ENCODE peak calls at places on chromosomes 7 and 10, in eight cellular contexts. One of them, this sample, is unnamed.

GRCh38 chr10:60446070-60446833 is 56.6 kb upstream of the ANK3 start:
- DNase-seq in heart left ventricle: no peak
- DNase-seq in CD8-positive, alpha-beta T cell: no peak
- DNase-seq in fibroblast of villous mesenchyme: no peak
- DNase-seq in fibroblast of mammary gland: no peak
- DNase-seq in WTC11: no peak
- DNase-seq in lower leg skin: no peak
- DNase-seq in IMR-90: no peak
- DNase-seq in this sample: no peak

GRCh38 chr7:128017880-128018845 is 13.1 kb downstream of the LRRC4 start:
- DNase-seq in fibroblast of mammary gland: no peak
- DNase-seq in CD8-positive, alpha-beta T cell: no peak
- DNase-seq in WTC11: no peak
- DNase-seq in IMR-90: peak
- DNase-seq in fibroblast of villous mesenchyme: no peak
- DNase-seq in heart left ventricle: no peak
- DNase-seq in lower leg skin: no peak
- DNase-seq in this sample: peak

GRCh38 chr7:7564323-7564780 is 2.3 kb upstream of the MIOS start:
- DNase-seq in lower leg skin: no peak
- DNase-seq in heart left ventricle: no peak
- DNase-seq in IMR-90: peak
- DNase-seq in CD8-positive, alpha-beta T cell: no peak
- DNase-seq in fibroblast of mammary gland: peak
- DNase-seq in fibroblast of villous mesenchyme: peak
- DNase-seq in WTC11: no peak
- DNase-seq in this sample: peak

GRCh38 chr7:50739744-50740455 is 42.8 kb downstream of the GRB10 start:
- DNase-seq in IMR-90: no peak
- DNase-seq in CD8-positive, alpha-beta T cell: peak
- DNase-seq in fibroblast of mammary gland: no peak
- DNase-seq in lower leg skin: no peak
- DNase-seq in WTC11: no peak
- DNase-seq in heart left ventricle: no peak
- DNase-seq in fibroblast of villous mesenchyme: no peak
- DNase-seq in this sample: no peak

GRCh38 chr7:108492742-108493141 is 33.2 kb downstream of the PNPLA8 start:
- DNase-seq in heart left ventricle: no peak
- DNase-seq in fibroblast of mammary gland: no peak
- DNase-seq in IMR-90: no peak
- DNase-seq in CD8-positive, alpha-beta T cell: no peak
- DNase-seq in WTC11: no peak
- DNase-seq in fibroblast of villous mesenchyme: no peak
- DNase-seq in lower leg skin: no peak
- DNase-seq in this sample: no peak

GRCh38 chr7:90404777-90405176 is 1.5 kb downstream of the CLDN12 start:
- DNase-seq in CD8-positive, alpha-beta T cell: no peak
- DNase-seq in IMR-90: peak
- DNase-seq in fibroblast of mammary gland: peak
- DNase-seq in heart left ventricle: no peak
- DNase-seq in lower leg skin: no peak
- DNase-seq in WTC11: no peak
- DNase-seq in fibroblast of villous mesenchyme: no peak
- DNase-seq in this sample: no peak

GRCh38 chr10:100419911-100420449 is 42.8 kb upstream of the WNT8B start:
- DNase-seq in lower leg skin: no peak
- DNase-seq in WTC11: no peak
- DNase-seq in IMR-90: no peak
- DNase-seq in fibroblast of mammary gland: no peak
- DNase-seq in heart left ventricle: no peak
- DNase-seq in CD8-positive, alpha-beta T cell: no peak
- DNase-seq in fibroblast of villous mesenchyme: no peak
- DNase-seq in this sample: no peak

GRCh38 chr10:91521444-91521843 is 111.3 kb downstream of the HECTD2 start:
- DNase-seq in CD8-positive, alpha-beta T cell: no peak
- DNase-seq in fibroblast of villous mesenchyme: peak
- DNase-seq in fibroblast of mammary gland: peak
- DNase-seq in WTC11: no peak
- DNase-seq in lower leg skin: no peak
- DNase-seq in heart left ventricle: no peak
- DNase-seq in IMR-90: peak
- DNase-seq in this sample: peak

GRCh38 chr7:112505495-112505894 is 24.7 kb downstream of the LSMEM1 start:
- DNase-seq in heart left ventricle: no peak
- DNase-seq in WTC11: no peak
- DNase-seq in fibroblast of mammary gland: no peak
- DNase-seq in lower leg skin: no peak
- DNase-seq in CD8-positive, alpha-beta T cell: no peak
- DNase-seq in fibroblast of villous mesenchyme: no peak
- DNase-seq in IMR-90: peak
- DNase-seq in this sample: no peak

GRCh38 chr10:60426425-60426824 is 36.8 kb upstream of the ANK3 start:
- DNase-seq in CD8-positive, alpha-beta T cell: no peak
- DNase-seq in lower leg skin: no peak
- DNase-seq in fibroblast of villous mesenchyme: peak
- DNase-seq in fibroblast of mammary gland: peak
- DNase-seq in WTC11: no peak
- DNase-seq in IMR-90: peak
- DNase-seq in heart left ventricle: no peak
- DNase-seq in this sample: peak

GRCh38 chr7:43586251-43586900 is 3.5 kb downstream of the STK17A start:
- DNase-seq in IMR-90: peak
- DNase-seq in heart left ventricle: no peak
- DNase-seq in lower leg skin: no peak
- DNase-seq in WTC11: no peak
- DNase-seq in fibroblast of villous mesenchyme: no peak
- DNase-seq in fibroblast of mammary gland: no peak
- DNase-seq in CD8-positive, alpha-beta T cell: no peak
- DNase-seq in this sample: peak

GRCh38 chr7:27194641-27195379 is 5.1 kb downstream of the HOXA13 start:
- DNase-seq in fibroblast of villous mesenchyme: peak
- DNase-seq in lower leg skin: peak
- DNase-seq in WTC11: no peak
- DNase-seq in fibroblast of mammary gland: no peak
- DNase-seq in heart left ventricle: no peak
- DNase-seq in IMR-90: no peak
- DNase-seq in CD8-positive, alpha-beta T cell: peak
- DNase-seq in this sample: no peak

GRCh38 chr7:158933468-158934139 is 77.2 kb downstream of the DYNC2I1 start:
- DNase-seq in IMR-90: no peak
- DNase-seq in fibroblast of villous mesenchyme: no peak
- DNase-seq in lower leg skin: no peak
- DNase-seq in fibroblast of mammary gland: no peak
- DNase-seq in CD8-positive, alpha-beta T cell: no peak
- DNase-seq in WTC11: no peak
- DNase-seq in heart left ventricle: no peak
- DNase-seq in this sample: peak

GRCh38 chr7:105096306-105096705 is 82.3 kb downstream of the KMT2E start:
- DNase-seq in fibroblast of mammary gland: no peak
- DNase-seq in CD8-positive, alpha-beta T cell: no peak
- DNase-seq in heart left ventricle: no peak
- DNase-seq in WTC11: no peak
- DNase-seq in fibroblast of villous mesenchyme: no peak
- DNase-seq in IMR-90: no peak
- DNase-seq in lower leg skin: no peak
- DNase-seq in this sample: no peak

GRCh38 chr10:94850766-94851165 is 87.7 kb upstream of the CYP2C9 start:
- DNase-seq in IMR-90: no peak
- DNase-seq in lower leg skin: no peak
- DNase-seq in CD8-positive, alpha-beta T cell: no peak
- DNase-seq in fibroblast of villous mesenchyme: no peak
- DNase-seq in heart left ventricle: no peak
- DNase-seq in WTC11: no peak
- DNase-seq in fibroblast of mammary gland: no peak
- DNase-seq in this sample: no peak

GRCh38 chr10:23034790-23035189 is 60.6 kb upstream of the MSRB2 start:
- DNase-seq in IMR-90: no peak
- DNase-seq in fibroblast of mammary gland: no peak
- DNase-seq in heart left ventricle: no peak
- DNase-seq in CD8-positive, alpha-beta T cell: no peak
- DNase-seq in fibroblast of villous mesenchyme: no peak
- DNase-seq in lower leg skin: no peak
- DNase-seq in WTC11: no peak
- DNase-seq in this sample: no peak

GRCh38 chr10:23037561-23037960 is 57.8 kb upstream of the MSRB2 start:
- DNase-seq in CD8-positive, alpha-beta T cell: no peak
- DNase-seq in lower leg skin: no peak
- DNase-seq in fibroblast of mammary gland: no peak
- DNase-seq in WTC11: no peak
- DNase-seq in heart left ventricle: no peak
- DNase-seq in IMR-90: no peak
- DNase-seq in fibroblast of villous mesenchyme: no peak
- DNase-seq in this sample: no peak

GRCh38 chr10:23031318-23031717 is 64.1 kb upstream of the MSRB2 start:
- DNase-seq in CD8-positive, alpha-beta T cell: no peak
- DNase-seq in WTC11: no peak
- DNase-seq in heart left ventricle: no peak
- DNase-seq in IMR-90: no peak
- DNase-seq in fibroblast of villous mesenchyme: no peak
- DNase-seq in fibroblast of mammary gland: no peak
- DNase-seq in lower leg skin: no peak
- DNase-seq in this sample: no peak

GRCh38 chr10:23038172-23038571 is 57.2 kb upstream of the MSRB2 start:
- DNase-seq in WTC11: no peak
- DNase-seq in fibroblast of villous mesenchyme: no peak
- DNase-seq in lower leg skin: no peak
- DNase-seq in IMR-90: no peak
- DNase-seq in heart left ventricle: no peak
- DNase-seq in CD8-positive, alpha-beta T cell: no peak
- DNase-seq in fibroblast of mammary gland: no peak
- DNase-seq in this sample: no peak

DNA sequence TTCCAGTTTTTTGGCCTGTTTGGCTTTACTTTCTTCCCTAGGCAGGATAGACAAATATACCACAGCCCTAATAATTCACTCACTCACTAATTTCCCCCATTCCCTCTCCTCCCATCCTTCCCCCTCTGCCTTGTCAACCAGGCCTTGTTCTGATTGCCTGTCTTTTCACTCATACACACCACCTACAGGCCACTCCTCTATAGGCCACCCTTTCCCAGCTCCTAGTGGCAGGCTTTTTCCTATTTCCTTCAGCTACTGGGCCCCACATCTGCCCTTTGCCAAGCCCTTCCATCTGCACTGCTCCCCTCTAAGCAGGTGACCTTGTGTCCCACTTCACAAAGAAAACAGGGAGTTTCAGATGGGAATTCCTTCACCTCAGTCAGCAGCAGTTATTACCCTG is 59.8 kb upstream of the MSRB2 start:
- DNase-seq in WTC11: peak
- DNase-seq in fibroblast of villous mesenchyme: no peak
- DNase-seq in CD8-positive, alpha-beta T cell: no peak
- DNase-seq in lower leg skin: no peak
- DNase-seq in IMR-90: no peak
- DNase-seq in heart left ventricle: no peak
- DNase-seq in fibroblast of mammary gland: peak
- DNase-seq in this sample: peak
- TF ChIP-seq CTCF in WTC11: peak
- TF ChIP-seq CTCF in fibroblast of villous mesenchyme: peak
- TF ChIP-seq CTCF in CD8-positive, alpha-beta T cell: no peak
- TF ChIP-seq CTCF in lower leg skin: no peak
- TF ChIP-seq CTCF in IMR-90: no peak
- TF ChIP-seq CTCF in heart left ventricle: no peak
- TF ChIP-seq CTCF in fibroblast of mammary gland: peak
- TF ChIP-seq CTCF in this sample: no peak

GRCh38 chr7:18395868-18396267 is 99.7 kb upstream of the HDAC9 start:
- DNase-seq in lower leg skin: no peak
- DNase-seq in CD8-positive, alpha-beta T cell: no peak
- DNase-seq in fibroblast of villous mesenchyme: no peak
- DNase-seq in heart left ventricle: no peak
- DNase-seq in fibroblast of mammary gland: no peak
- DNase-seq in IMR-90: no peak
- DNase-seq in WTC11: no peak
- DNase-seq in this sample: no peak
- TF ChIP-seq CTCF in lower leg skin: no peak
- TF ChIP-seq CTCF in CD8-positive, alpha-beta T cell: no peak
- TF ChIP-seq CTCF in fibroblast of villous mesenchyme: no peak
- TF ChIP-seq CTCF in heart left ventricle: no peak
- TF ChIP-seq CTCF in fibroblast of mammary gland: no peak
- TF ChIP-seq CTCF in IMR-90: no peak
- TF ChIP-seq CTCF in WTC11: no peak
- TF ChIP-seq CTCF in this sample: no peak

GRCh38 chr7:42137941-42138340 is 99.1 kb downstream of the GLI3 start:
- DNase-seq in fibroblast of villous mesenchyme: peak
- DNase-seq in IMR-90: peak
- DNase-seq in heart left ventricle: no peak
- DNase-seq in WTC11: no peak
- DNase-seq in CD8-positive, alpha-beta T cell: no peak
- DNase-seq in fibroblast of mammary gland: peak
- DNase-seq in lower leg skin: no peak
- DNase-seq in this sample: no peak

GRCh38 chr7:42137431-42137830 is 99.6 kb downstream of the GLI3 start:
- DNase-seq in fibroblast of villous mesenchyme: no peak
- DNase-seq in WTC11: no peak
- DNase-seq in IMR-90: no peak
- DNase-seq in fibroblast of mammary gland: no peak
- DNase-seq in lower leg skin: no peak
- DNase-seq in heart left ventricle: no peak
- DNase-seq in CD8-positive, alpha-beta T cell: no peak
- DNase-seq in this sample: no peak

GRCh38 chr7:42135728-42136127 is 101.3 kb downstream of the GLI3 start:
- DNase-seq in heart left ventricle: no peak
- DNase-seq in IMR-90: no peak
- DNase-seq in WTC11: no peak
- DNase-seq in fibroblast of villous mesenchyme: no peak
- DNase-seq in CD8-positive, alpha-beta T cell: no peak
- DNase-seq in lower leg skin: no peak
- DNase-seq in fibroblast of mammary gland: no peak
- DNase-seq in this sample: no peak

GRCh38 chr7:42139751-42140150 is 97.3 kb downstream of the GLI3 start:
- DNase-seq in fibroblast of villous mesenchyme: no peak
- DNase-seq in IMR-90: no peak
- DNase-seq in WTC11: no peak
- DNase-seq in fibroblast of mammary gland: no peak
- DNase-seq in lower leg skin: no peak
- DNase-seq in heart left ventricle: no peak
- DNase-seq in CD8-positive, alpha-beta T cell: no peak
- DNase-seq in this sample: no peak

DNA sequence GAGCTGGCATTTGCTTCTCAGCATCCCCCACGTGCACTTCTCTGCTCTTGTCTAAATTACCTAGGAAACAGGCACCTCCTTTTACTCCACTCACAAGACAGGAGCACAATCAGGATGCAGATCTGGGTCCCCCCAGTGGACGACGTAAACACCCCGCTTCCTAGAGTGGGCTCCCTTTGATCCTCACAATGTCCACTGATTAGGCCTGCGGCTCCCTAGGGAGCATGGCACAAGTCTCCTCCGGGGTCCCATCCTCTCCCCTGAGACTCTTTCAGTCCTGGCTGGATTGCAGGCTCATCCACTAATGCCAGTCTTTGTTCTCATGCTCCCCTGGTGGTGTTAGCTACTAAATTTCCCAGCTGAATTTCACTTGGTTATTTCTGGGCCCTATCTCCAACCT is 98.3 kb downstream of the GLI3 start:
- DNase-seq in fibroblast of mammary gland: no peak
- DNase-seq in WTC11: peak
- DNase-seq in CD8-positive, alpha-beta T cell: no peak
- DNase-seq in fibroblast of villous mesenchyme: no peak
- DNase-seq in IMR-90: no peak
- DNase-seq in lower leg skin: no peak
- DNase-seq in heart left ventricle: no peak
- DNase-seq in this sample: no peak
- TF ChIP-seq CTCF in fibroblast of mammary gland: peak
- TF ChIP-seq CTCF in WTC11: no peak
- TF ChIP-seq CTCF in CD8-positive, alpha-beta T cell: no peak
- TF ChIP-seq CTCF in fibroblast of villous mesenchyme: no peak
- TF ChIP-seq CTCF in IMR-90: no peak
- TF ChIP-seq CTCF in lower leg skin: no peak
- TF ChIP-seq CTCF in heart left ventricle: no peak
- TF ChIP-seq CTCF in this sample: no peak

GRCh38 chr7:81919494-81919893 is 149.6 kb upstream of the HGF start:
- DNase-seq in CD8-positive, alpha-beta T cell: no peak
- DNase-seq in lower leg skin: no peak
- DNase-seq in fibroblast of mammary gland: no peak
- DNase-seq in fibroblast of villous mesenchyme: no peak
- DNase-seq in heart left ventricle: no peak
- DNase-seq in IMR-90: no peak
- DNase-seq in WTC11: no peak
- DNase-seq in this sample: no peak
- TF ChIP-seq CTCF in CD8-positive, alpha-beta T cell: no peak
- TF ChIP-seq CTCF in lower leg skin: no peak
- TF ChIP-seq CTCF in fibroblast of mammary gland: no peak
- TF ChIP-seq CTCF in fibroblast of villous mesenchyme: no peak
- TF ChIP-seq CTCF in heart left ventricle: no peak
- TF ChIP-seq CTCF in IMR-90: no peak
- TF ChIP-seq CTCF in WTC11: no peak
- TF ChIP-seq CTCF in this sample: no peak

This sample was measured in MCF 10A.